ENCODE peak calls at places on chromosome 4, in ten cellular contexts. L is uterus, R is NB4, W is heart right ventricle, S is AG09309, V is heart left ventricle, J is mucosa of descending colon, E is tibial artery, D is dorsolateral prefrontal cortex, O is GM10248. Z is an unnamed sample.

GRCh38 chr4:8905773-8906667 is 34.4 kb upstream of the HMX1 start:
- DNase-seq in J (peak; percentile 45), R (no peak), O (no peak), S (no peak), V (peak; percentile 49), D (no peak), W (no peak), E (peak; percentile 45), L (peak; percentile 6), Z (no peak)

GRCh38 chr4:166501941-166502382 is 628.9 kb downstream of the TLL1 start:
- DNase-seq in V (peak; percentile 25), W (no peak), O (peak; percentile 11), E (no peak), D (no peak), S (no peak), R (peak; percentile 32), J (no peak), L (no peak), Z (peak; percentile 65)

GRCh38 chr4:56804551-56804950 is 16.9 kb downstream of the SPINK2 start:
- DNase-seq in D (no peak), V (no peak), R (peak; percentile 67), L (no peak), W (no peak), S (peak; percentile 18), J (no peak), E (no peak), O (no peak), Z (no peak)

GRCh38 chr4:67575232-67575888 is 16.8 kb downstream of the STAP1 start:
- DNase-seq in S (no peak), E (no peak), W (no peak), V (no peak), O (peak; percentile 49), J (no peak), D (no peak), R (peak; percentile 71), L (no peak), Z (no peak)

GRCh38 chr4:128220286-128221235 is 67.1 kb downstream of the PGRMC2 start:
- DNase-seq in D (no peak), E (no peak), W (no peak), R (peak; percentile 53), S (peak; percentile 37), V (no peak), L (no peak), J (no peak), O (peak; percentile 24), Z (no peak)

GRCh38 chr4:60216752-60217151 is 983.4 kb upstream of the ADGRL3 start:
- DNase-seq in J (no peak), E (no peak), D (no peak), L (no peak), O (no peak), S (no peak), W (no peak), V (no peak), R (peak; percentile 50), Z (no peak)

GRCh38 chr4:123555500-123556273 is 159.1 kb downstream of the SPRY1 start:
- DNase-seq in L (peak; percentile 81), V (peak; percentile 74), D (no peak), E (peak; percentile 95), R (peak; percentile 43), O (no peak), J (peak; percentile 87), W (peak; percentile 75), S (peak; percentile 39), Z (no peak)

GRCh38 chr4:87042221-87042620 is 107.4 kb downstream of the AFF1 start:
- DNase-seq in D (no peak), S (no peak), O (no peak), V (no peak), R (no peak), L (no peak), E (no peak), W (no peak), J (no peak), Z (no peak)

GRCh38 chr4:5478697-5479096 is 229.7 kb downstream of the EVC2 start:
- DNase-seq in L (no peak), O (no peak), W (no peak), V (no peak), R (no peak), S (no peak), J (no peak), E (peak; percentile 23), D (no peak), Z (no peak)

DNA sequence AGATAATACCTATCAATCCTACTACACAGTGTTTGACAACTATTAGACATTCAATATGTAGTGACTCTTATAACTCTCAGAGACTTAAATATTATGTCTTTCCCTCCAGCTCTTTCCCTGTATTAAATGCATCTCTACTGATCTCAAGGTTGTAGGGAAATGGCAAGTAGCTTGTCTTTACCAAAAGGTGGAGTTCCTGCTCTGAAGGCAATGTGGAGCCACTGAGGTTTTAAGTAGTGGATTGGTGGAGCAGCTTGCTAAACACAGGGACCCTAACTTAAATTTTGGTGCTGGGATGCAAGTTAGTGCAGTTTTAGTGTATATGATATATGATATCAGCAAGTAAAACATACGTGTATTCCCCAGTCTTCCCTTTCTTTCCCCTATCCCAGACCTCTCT is 13.1 kb downstream of the FNIP2 start:
- DNase-seq in W (no peak), O (no peak), J (no peak), D (no peak), L (no peak), V (no peak), S (no peak), R (no peak), E (no peak), Z (no peak)
- TF ChIP-seq CTCF in W (no peak), O (no peak), J (no peak), D (no peak), L (no peak), V (no peak), S (no peak), R (no peak), E (no peak), Z (no peak)

GRCh38 chr4:139564502-139564901 is 8.5 kb upstream of the SETD7 start:
- DNase-seq in D (no peak), O (no peak), E (no peak), S (no peak), W (no peak), L (no peak), R (peak; percentile 30), V (no peak), J (no peak), Z (no peak)
- TF ChIP-seq CTCF in D (no peak), O (no peak), E (no peak), S (peak; percentile 18), W (peak; percentile 11), L (no peak), R (no peak), V (peak; percentile 8), J (no peak), Z (no peak)

GRCh38 chr4:118351851-118352827 is 664 bp downstream of the PRSS12 start:
- DNase-seq in J (peak; percentile 74), S (no peak), L (no peak), R (peak; percentile 51), W (no peak), E (no peak), V (no peak), D (no peak), O (peak; percentile 36), Z (peak; percentile 75)
- TF ChIP-seq CTCF in J (no peak), S (no peak), L (no peak), R (no peak), W (no peak), E (no peak), V (no peak), D (no peak), O (no peak), Z (no peak)

DNA sequence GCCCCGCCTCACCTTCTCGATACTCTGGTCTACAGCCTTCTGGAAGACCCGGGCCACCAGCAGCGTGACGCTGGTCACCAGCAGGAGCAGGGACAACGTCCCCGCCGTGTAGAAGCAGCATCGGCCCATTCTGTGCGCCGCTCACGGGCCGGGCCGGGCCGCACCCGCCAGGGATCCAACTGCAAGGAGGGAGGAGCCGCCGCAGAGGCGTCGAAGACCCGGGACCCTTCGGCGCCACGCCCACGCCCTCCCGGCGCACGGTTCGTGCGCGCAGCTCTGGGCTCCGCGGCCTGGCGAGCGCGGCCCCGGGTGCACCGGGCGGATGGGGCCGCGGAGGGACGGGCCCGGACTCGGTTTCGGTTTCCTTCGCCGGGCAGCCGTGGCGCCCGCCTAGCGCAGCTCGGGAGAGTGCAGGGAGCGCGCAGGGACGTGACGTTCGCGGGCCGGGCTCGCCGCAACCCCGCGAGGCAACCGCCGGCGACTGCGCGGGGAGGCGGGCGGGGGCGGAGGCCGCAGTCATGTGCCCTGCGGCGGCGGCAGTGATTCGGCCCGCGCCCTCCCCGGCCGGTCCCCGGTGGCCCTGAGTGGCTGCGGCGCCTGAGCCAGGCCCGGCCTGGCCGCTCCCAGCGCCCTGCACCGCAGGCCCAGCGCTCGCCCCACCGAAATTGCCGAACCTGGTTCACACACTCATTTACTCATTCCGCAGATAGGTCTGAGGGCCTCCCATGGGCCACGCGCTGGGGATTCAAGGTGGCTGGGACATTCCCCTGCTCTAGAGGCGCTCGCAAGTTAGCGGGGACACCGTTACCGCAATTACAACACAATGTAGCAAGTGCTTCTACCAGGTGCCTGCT is at the start of gene SCARB2:
- DNase-seq in S (peak; percentile 48), L (peak; percentile 86), V (peak; percentile 95), O (peak; percentile 81), E (peak; percentile 94), R (peak; percentile 83), D (peak; percentile 90), W (peak; percentile 92), J (peak; percentile 92), Z (peak; percentile 92)
- TF ChIP-seq CTCF in S (no peak), L (no peak), V (no peak), O (no peak), E (peak; percentile 31), R (no peak), D (no peak), W (no peak), J (no peak), Z (no peak)

DNA sequence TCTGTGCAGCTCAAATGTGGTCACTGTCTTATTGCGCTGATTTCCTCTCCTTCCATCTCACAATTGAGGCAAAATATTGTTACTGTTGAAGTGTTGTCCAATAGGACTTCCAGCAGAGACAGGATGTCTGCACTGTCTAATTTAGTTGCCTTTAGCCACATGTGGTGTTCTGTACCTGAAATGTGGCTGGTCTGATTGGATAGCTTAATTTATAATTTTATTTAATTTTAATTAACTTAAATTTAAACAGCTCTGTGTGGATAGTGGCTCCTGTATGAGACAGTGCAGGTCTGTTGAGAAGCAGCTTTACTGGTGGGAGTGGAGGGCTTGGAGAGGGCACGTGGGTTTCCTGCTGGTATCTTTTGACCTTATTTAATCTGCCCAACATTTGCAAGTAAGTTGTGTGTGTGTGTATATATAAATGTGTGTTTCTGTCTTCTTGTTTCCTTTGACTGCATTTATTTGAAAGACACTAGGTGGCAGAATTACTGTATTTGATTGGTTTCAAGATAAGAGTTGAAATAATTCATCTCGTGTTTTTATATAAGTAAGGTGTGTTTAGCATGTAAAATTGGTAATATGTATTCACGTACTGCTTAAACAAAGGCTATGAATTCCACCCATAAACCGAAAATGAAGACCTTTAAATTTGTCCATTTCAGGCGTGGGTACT is 55.3 kb upstream of the MSANTD1 start:
- DNase-seq in D (no peak), L (no peak), W (no peak), V (no peak), O (no peak), J (no peak), S (no peak), E (no peak), R (peak; percentile 37), Z (no peak)
- TF ChIP-seq CTCF in D (peak; percentile 38), L (no peak), W (peak; percentile 48), V (peak; percentile 14), O (no peak), J (no peak), S (peak; percentile 38), E (no peak), R (no peak), Z (no peak)